ENCODE peak calls at places on chromosomes 4 and X, in ten cellular contexts. X, V, E, L, T, N, K, B, M and F are unnamed samples.
A peak's percentile ranks its signal among the peaks of the same experiment; 100 is the strongest.

GRCh38 chr4:151854731-151855130 is 93.9 kb upstream of the GATB start:
- DNase-seq in T (no peak), X (no peak), B (no peak), L (no peak), N (peak; percentile 7), E (no peak), V (no peak), K (peak; percentile 52), M (no peak), F (no peak)

GRCh38 chrX:76922100-76922499 is 494.6 kb downstream of the MAGEE1 start:
- DNase-seq in N (no peak), E (no peak), X (no peak), M (no peak), V (no peak), L (no peak), T (no peak), B (no peak), K (no peak), F (no peak)

GRCh38 chr4:88672987-88673386 is 24.6 kb downstream of the NAP1L5 start:
- DNase-seq in B (no peak), E (peak; percentile 31), T (no peak), L (peak; percentile 43), V (no peak), X (no peak), M (peak; percentile 54), N (peak; percentile 34), K (peak; percentile 30), F (no peak)

GRCh38 chr4:139493176-139493575 is 39.3 kb downstream of the RAB33B start:
- DNase-seq in B (no peak), M (no peak), T (no peak), V (no peak), K (no peak), L (no peak), X (no peak), N (no peak), E (no peak), F (no peak)

GRCh38 chrX:110053453-110053852 is 50.5 kb downstream of the TMEM164 start:
- DNase-seq in K (no peak), X (no peak), B (no peak), T (no peak), M (no peak), N (no peak), E (no peak), V (no peak), L (no peak), F (no peak)

GRCh38 chr4:163565228-163566040 is 70.9 kb downstream of the TMA16 start:
- DNase-seq in N (no peak), B (no peak), L (no peak), V (no peak), M (no peak), K (no peak), X (no peak), T (no peak), E (no peak), F (no peak)

GRCh38 chrX:112851806-112852205 is 11.2 kb upstream of the AMOT start:
- DNase-seq in K (peak; percentile 70), N (no peak), M (no peak), V (no peak), X (no peak), E (peak; percentile 58), B (no peak), T (no peak), L (no peak), F (peak; percentile 32)

GRCh38 chr4:16206301-16206700 is 20.0 kb downstream of the TAPT1 start:
- DNase-seq in V (no peak), E (no peak), N (no peak), B (no peak), K (no peak), M (peak; percentile 5), T (no peak), L (no peak), X (no peak), F (no peak)

GRCh38 chr4:103773691-103774231 is 54.0 kb upstream of the TACR3 start:
- DNase-seq in E (no peak), K (no peak), M (no peak), X (no peak), N (peak; percentile 8), L (no peak), V (no peak), T (no peak), B (no peak), F (no peak)

GRCh38 chrX:38798956-38799355 is 2.3 kb upstream of the MID1IP1 start:
- DNase-seq in M (no peak), K (peak; percentile 88), E (peak; percentile 64), N (peak; percentile 42), B (no peak), V (no peak), X (no peak), L (no peak), T (no peak), F (no peak)

GRCh38 chr4:6731780-6732179 is 15.8 kb downstream of the BLOC1S4 start:
- DNase-seq in M (no peak), X (no peak), T (no peak), N (no peak), V (no peak), L (no peak), K (no peak), E (no peak), B (no peak), F (no peak)

GRCh38 chr4:123405212-123405856 is 8.7 kb downstream of the SPRY1 start:
- DNase-seq in V (no peak), K (no peak), M (no peak), X (no peak), T (no peak), E (no peak), B (no peak), L (no peak), N (peak; percentile 9), F (no peak)

GRCh38 chrX:136353519-136354095 is 52.8 kb downstream of the ADGRG4 start:
- DNase-seq in V (no peak), L (no peak), X (no peak), E (no peak), M (no peak), T (no peak), B (peak; percentile 46), K (no peak), N (peak; percentile 93), F (no peak)

GRCh38 chrX:2614911-2615310 is 76.2 kb upstream of the CD99 start:
- DNase-seq in T (no peak), K (peak; percentile 81), B (no peak), N (peak; percentile 65), L (peak; percentile 14), V (no peak), M (peak; percentile 45), X (no peak), E (peak; percentile 88), F (peak; percentile 58)

GRCh38 chrX:30643313-30643821 is 9.9 kb upstream of the GK start:
- DNase-seq in T (no peak), L (no peak), K (peak; percentile 9), V (no peak), E (peak; percentile 85), B (no peak), N (peak; percentile 41), M (no peak), X (no peak), F (no peak)

GRCh38 chr4:113411496-113411938 is 350.0 kb downstream of the CAMK2D start:
- DNase-seq in B (no peak), L (no peak), X (no peak), N (peak; percentile 94), M (no peak), K (peak; percentile 95), T (no peak), V (no peak), E (peak; percentile 83), F (no peak)

GRCh38 chrX:77977518-77977917 is 8.1 kb upstream of the PGAM4 start:
- DNase-seq in X (no peak), M (no peak), B (no peak), L (no peak), N (no peak), V (no peak), T (no peak), E (no peak), K (no peak), F (no peak)

GRCh38 chrX:77979870-77980269 is 10.4 kb upstream of the PGAM4 start:
- DNase-seq in T (no peak), X (no peak), E (no peak), B (no peak), K (no peak), L (no peak), M (no peak), N (no peak), V (no peak), F (no peak)
- TF ChIP-seq CTCF in T (no peak), X (no peak), E (no peak), B (no peak), K (no peak), L (no peak), M (no peak), N (no peak), V (no peak), F (no peak)

DNA sequence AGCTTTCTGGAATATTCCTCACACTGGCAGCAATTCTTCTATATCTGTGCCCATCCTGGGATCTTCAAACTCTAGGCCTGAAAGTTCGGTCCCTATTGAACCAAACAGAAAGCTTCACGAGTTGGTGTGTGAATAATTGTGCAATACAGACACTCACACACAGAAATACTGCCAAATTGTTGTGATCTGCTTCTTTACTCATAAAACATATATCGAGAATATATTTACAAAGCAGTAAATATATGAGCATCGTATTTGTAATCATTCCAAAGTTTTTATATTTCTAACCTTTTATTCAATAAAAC is 56.6 kb upstream of the BEX4 start:
- DNase-seq in T (no peak), E (no peak), M (no peak), L (no peak), V (no peak), B (no peak), K (no peak), X (no peak), N (no peak), F (no peak)
- TF ChIP-seq CTCF in T (no peak), E (no peak), M (no peak), L (no peak), V (no peak), B (no peak), K (no peak), X (peak; percentile 2), N (no peak), F (no peak)

DNA sequence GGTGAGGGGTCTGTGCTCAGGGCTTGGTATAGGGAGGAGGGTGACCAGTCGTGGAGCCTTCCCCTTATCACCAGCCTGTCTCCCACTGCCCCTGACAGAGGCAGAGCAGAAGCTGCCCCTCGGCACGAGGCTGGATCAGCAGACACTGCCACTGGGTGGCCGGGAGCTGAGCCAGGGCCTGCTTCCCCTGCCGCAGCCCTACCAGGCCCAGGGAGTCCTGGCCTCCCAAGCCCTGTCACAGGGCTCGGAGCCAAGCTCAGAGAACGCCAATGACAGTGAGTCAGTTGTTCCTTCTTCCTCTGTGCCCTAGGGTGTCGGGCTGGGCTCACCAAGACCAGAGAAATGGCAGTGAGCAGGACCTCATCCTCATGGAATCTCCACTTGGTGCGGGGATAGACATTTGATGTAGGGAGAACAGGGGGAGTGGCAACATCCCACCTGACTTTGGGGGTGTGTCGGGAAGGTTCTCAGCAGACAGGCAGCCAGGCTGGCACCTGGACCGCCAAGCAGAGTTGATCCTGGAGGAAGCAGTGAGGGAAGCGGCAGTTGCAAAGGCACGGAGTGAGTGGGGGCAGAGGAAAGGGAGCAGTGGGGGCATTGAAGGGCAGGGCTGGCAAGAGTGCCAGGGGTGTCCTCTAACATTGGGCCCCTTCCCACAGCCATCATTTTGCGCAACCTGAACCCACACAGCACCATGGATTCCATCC is 14.3 kb upstream of the UBA1 start:
- DNase-seq in M (no peak), X (peak; percentile 60), T (no peak), B (no peak), L (no peak), K (peak; percentile 43), V (peak; percentile 80), N (peak; percentile 56), E (peak; percentile 60), F (no peak)
- TF ChIP-seq CTCF in M (no peak), X (no peak), T (no peak), B (no peak), L (no peak), K (no peak), V (no peak), N (no peak), E (peak; percentile 4), F (no peak)

GRCh38 chr4:148922497-148922896 is 480.3 kb upstream of the NR3C2 start:
- DNase-seq in M (no peak), V (no peak), K (no peak), L (no peak), N (no peak), X (no peak), B (no peak), T (no peak), E (no peak), F (no peak)
- TF ChIP-seq CTCF in M (no peak), V (no peak), K (no peak), L (no peak), N (no peak), X (no peak), B (no peak), T (no peak), E (no peak), F (no peak)